ENCODE peak calls at places on chromosome 20, in five cellular contexts. C is HT1080; W is naive thymus-derived CD8-positive, alpha-beta T cell; P is MV-4-11; U is bronchial epithelial cell. L is an unnamed sample.

GRCh38 chr20:62887147-62887859 is 25.7 kb upstream of the TCFL5 start:
- DNase-seq in U (peak), P (peak), W (no peak), C (peak), L (no peak)

GRCh38 chr20:5316188-5317158 is at the start of gene PROKR2:
- DNase-seq in C (no peak), W (no peak), U (no peak), P (no peak), L (no peak)

GRCh38 chr20:51331466-51331865 is 211.1 kb downstream of the NFATC2 start:
- DNase-seq in W (no peak), P (no peak), C (peak), U (no peak), L (no peak)

GRCh38 chr20:24964518-24964838 is 15.4 kb downstream of the CST7 start:
- DNase-seq in P (no peak), W (no peak), U (no peak), C (no peak), L (no peak)

GRCh38 chr20:57698191-57698866 is 11.5 kb downstream of the PMEPA1 start:
- DNase-seq in P (peak), W (no peak), U (peak), C (peak), L (no peak)

GRCh38 chr20:57654998-57655811 is 35.0 kb upstream of the ZBP1 start:
- DNase-seq in P (no peak), U (no peak), C (no peak), W (no peak), L (no peak)

GRCh38 chr20:51969191-51969590 is 166.9 kb upstream of the SALL4 start:
- DNase-seq in U (no peak), W (no peak), P (no peak), C (no peak), L (no peak)

GRCh38 chr20:32546918-32547752 is 38.0 kb downstream of the NOL4L start:
- DNase-seq in W (no peak), P (peak), C (no peak), U (no peak), L (no peak)

GRCh38 chr20:44449864-44450263 is 25.8 kb upstream of the TTPAL start:
- DNase-seq in U (no peak), P (no peak), C (no peak), W (no peak), L (no peak)

GRCh38 chr20:62980380-62980960 is 26.3 kb downstream of the BHLHE23 start:
- DNase-seq in P (no peak), W (no peak), C (no peak), U (no peak), L (no peak)

GRCh38 chr20:4488407-4489339 is 233.0 kb upstream of the PRND start:
- DNase-seq in C (peak), W (no peak), U (peak), P (no peak), L (no peak)

GRCh38 chr20:13302647-13303425 is 81.8 kb downstream of the ISM1 start:
- DNase-seq in P (no peak), C (peak), U (peak), W (no peak), L (peak)

GRCh38 chr20:14992071-14992654 is 654.8 kb upstream of the FLRT3 start:
- DNase-seq in P (no peak), C (peak), W (no peak), U (peak), L (no peak)

GRCh38 chr20:37297066-37297736 is 7.7 kb downstream of the MANBAL start:
- DNase-seq in P (no peak), W (no peak), U (peak), C (peak), L (no peak)

GRCh38 chr20:63191400-63191799 is 24.5 kb downstream of the YTHDF1 start:
- DNase-seq in C (peak), U (peak), P (no peak), W (no peak), L (no peak)

GRCh38 chr20:36754656-36755222 is 8.8 kb upstream of the NDRG3 start:
- DNase-seq in P (peak), C (peak), W (no peak), U (peak), L (peak)

GRCh38 chr20:32461836-32462600 is 103.9 kb downstream of the ASXL1 start:
- DNase-seq in U (no peak), W (no peak), P (no peak), C (no peak), L (no peak)